ENCODE peak calls at places on chromosome 10, in eight cellular contexts. One of them, this sample, is unnamed.

GRCh38 chr10:77306666-77307065 is 330.9 kb downstream of the KCNMA1 start:
- DNase-seq in osteocyte: no peak
- DNase-seq in endothelial cell: no peak
- DNase-seq in activated CD8-positive, alpha-beta memory T cell treated with anti-CD3 and anti-CD28 coated beads, Interleukin-2, amount 50 U/mL, for 48 hours: no peak
- DNase-seq in adrenal gland: no peak
- DNase-seq in GM23248: no peak
- DNase-seq in transverse colon: no peak
- DNase-seq in fibroblast of the aortic adventitia: no peak
- DNase-seq in this sample: no peak

GRCh38 chr10:64112697-64113367 is 591.6 kb downstream of the REEP3 start:
- DNase-seq in osteocyte: no peak
- DNase-seq in endothelial cell: no peak
- DNase-seq in activated CD8-positive, alpha-beta memory T cell treated with anti-CD3 and anti-CD28 coated beads, Interleukin-2, amount 50 U/mL, for 48 hours: no peak
- DNase-seq in adrenal gland: no peak
- DNase-seq in GM23248: no peak
- DNase-seq in transverse colon: no peak
- DNase-seq in fibroblast of the aortic adventitia: no peak
- DNase-seq in this sample: no peak

GRCh38 chr10:54909165-54909564 is 108.1 kb upstream of the PCDH15 start:
- DNase-seq in osteocyte: no peak
- DNase-seq in endothelial cell: no peak
- DNase-seq in activated CD8-positive, alpha-beta memory T cell treated with anti-CD3 and anti-CD28 coated beads, Interleukin-2, amount 50 U/mL, for 48 hours: no peak
- DNase-seq in adrenal gland: no peak
- DNase-seq in GM23248: no peak
- DNase-seq in transverse colon: no peak
- DNase-seq in fibroblast of the aortic adventitia: no peak
- DNase-seq in this sample: no peak

GRCh38 chr10:132101529-132101928 is 35.8 kb downstream of the JAKMIP3 start:
- DNase-seq in osteocyte: peak
- DNase-seq in endothelial cell: peak
- DNase-seq in activated CD8-positive, alpha-beta memory T cell treated with anti-CD3 and anti-CD28 coated beads, Interleukin-2, amount 50 U/mL, for 48 hours: peak
- DNase-seq in adrenal gland: no peak
- DNase-seq in GM23248: no peak
- DNase-seq in transverse colon: no peak
- DNase-seq in fibroblast of the aortic adventitia: no peak
- DNase-seq in this sample: no peak

GRCh38 chr10:68560201-68560915 is at the start of gene TET1:
- DNase-seq in osteocyte: peak
- DNase-seq in endothelial cell: peak
- DNase-seq in activated CD8-positive, alpha-beta memory T cell treated with anti-CD3 and anti-CD28 coated beads, Interleukin-2, amount 50 U/mL, for 48 hours: peak
- DNase-seq in adrenal gland: peak
- DNase-seq in GM23248: peak
- DNase-seq in transverse colon: peak
- DNase-seq in fibroblast of the aortic adventitia: peak
- DNase-seq in this sample: peak

GRCh38 chr10:110181451-110181850 is 26.0 kb upstream of the MXI1 start:
- DNase-seq in osteocyte: peak
- DNase-seq in endothelial cell: no peak
- DNase-seq in activated CD8-positive, alpha-beta memory T cell treated with anti-CD3 and anti-CD28 coated beads, Interleukin-2, amount 50 U/mL, for 48 hours: peak
- DNase-seq in adrenal gland: no peak
- DNase-seq in GM23248: no peak
- DNase-seq in transverse colon: no peak
- DNase-seq in fibroblast of the aortic adventitia: no peak
- DNase-seq in this sample: no peak

GRCh38 chr10:126638542-126638941 is 32.0 kb downstream of the C10orf90 start:
- DNase-seq in osteocyte: no peak
- DNase-seq in endothelial cell: no peak
- DNase-seq in activated CD8-positive, alpha-beta memory T cell treated with anti-CD3 and anti-CD28 coated beads, Interleukin-2, amount 50 U/mL, for 48 hours: no peak
- DNase-seq in adrenal gland: no peak
- DNase-seq in GM23248: no peak
- DNase-seq in transverse colon: no peak
- DNase-seq in fibroblast of the aortic adventitia: no peak
- DNase-seq in this sample: no peak

GRCh38 chr10:96512997-96513685 is 585 bp downstream of the TLL2 start:
- DNase-seq in osteocyte: no peak
- DNase-seq in endothelial cell: no peak
- DNase-seq in activated CD8-positive, alpha-beta memory T cell treated with anti-CD3 and anti-CD28 coated beads, Interleukin-2, amount 50 U/mL, for 48 hours: no peak
- DNase-seq in adrenal gland: no peak
- DNase-seq in GM23248: peak
- DNase-seq in transverse colon: no peak
- DNase-seq in fibroblast of the aortic adventitia: peak
- DNase-seq in this sample: no peak

GRCh38 chr10:94174838-94175237 is 181.1 kb downstream of the PLCE1 start:
- DNase-seq in osteocyte: no peak
- DNase-seq in endothelial cell: no peak
- DNase-seq in activated CD8-positive, alpha-beta memory T cell treated with anti-CD3 and anti-CD28 coated beads, Interleukin-2, amount 50 U/mL, for 48 hours: no peak
- DNase-seq in adrenal gland: no peak
- DNase-seq in GM23248: no peak
- DNase-seq in transverse colon: no peak
- DNase-seq in fibroblast of the aortic adventitia: no peak
- DNase-seq in this sample: no peak

GRCh38 chr10:10589540-10589939 is 428.1 kb upstream of the CELF2 start:
- DNase-seq in osteocyte: no peak
- DNase-seq in endothelial cell: no peak
- DNase-seq in activated CD8-positive, alpha-beta memory T cell treated with anti-CD3 and anti-CD28 coated beads, Interleukin-2, amount 50 U/mL, for 48 hours: no peak
- DNase-seq in adrenal gland: peak
- DNase-seq in GM23248: peak
- DNase-seq in transverse colon: no peak
- DNase-seq in fibroblast of the aortic adventitia: peak
- DNase-seq in this sample: no peak

GRCh38 chr10:132574783-132575319 is 37.3 kb downstream of the INPP5A start:
- DNase-seq in osteocyte: no peak
- DNase-seq in endothelial cell: no peak
- DNase-seq in activated CD8-positive, alpha-beta memory T cell treated with anti-CD3 and anti-CD28 coated beads, Interleukin-2, amount 50 U/mL, for 48 hours: no peak
- DNase-seq in adrenal gland: no peak
- DNase-seq in GM23248: no peak
- DNase-seq in transverse colon: no peak
- DNase-seq in fibroblast of the aortic adventitia: no peak
- DNase-seq in this sample: no peak

GRCh38 chr10:6045600-6046457 is 16.3 kb downstream of the IL2RA start:
- DNase-seq in osteocyte: peak
- DNase-seq in endothelial cell: no peak
- DNase-seq in activated CD8-positive, alpha-beta memory T cell treated with anti-CD3 and anti-CD28 coated beads, Interleukin-2, amount 50 U/mL, for 48 hours: peak
- DNase-seq in adrenal gland: no peak
- DNase-seq in GM23248: no peak
- DNase-seq in transverse colon: no peak
- DNase-seq in fibroblast of the aortic adventitia: no peak
- DNase-seq in this sample: no peak

GRCh38 chr10:80487791-80488538 is 33.9 kb downstream of the TSPAN14 start:
- DNase-seq in osteocyte: no peak
- DNase-seq in endothelial cell: no peak
- DNase-seq in activated CD8-positive, alpha-beta memory T cell treated with anti-CD3 and anti-CD28 coated beads, Interleukin-2, amount 50 U/mL, for 48 hours: peak
- DNase-seq in adrenal gland: peak
- DNase-seq in GM23248: no peak
- DNase-seq in transverse colon: peak
- DNase-seq in fibroblast of the aortic adventitia: no peak
- DNase-seq in this sample: peak

GRCh38 chr10:110725809-110726641 is 81.9 kb downstream of the RBM20 start:
- DNase-seq in osteocyte: no peak
- DNase-seq in endothelial cell: no peak
- DNase-seq in activated CD8-positive, alpha-beta memory T cell treated with anti-CD3 and anti-CD28 coated beads, Interleukin-2, amount 50 U/mL, for 48 hours: no peak
- DNase-seq in adrenal gland: no peak
- DNase-seq in GM23248: peak
- DNase-seq in transverse colon: no peak
- DNase-seq in fibroblast of the aortic adventitia: no peak
- DNase-seq in this sample: no peak

GRCh38 chr10:50917486-50917885 is 32.1 kb upstream of the A1CF start:
- DNase-seq in osteocyte: no peak
- DNase-seq in endothelial cell: no peak
- DNase-seq in activated CD8-positive, alpha-beta memory T cell treated with anti-CD3 and anti-CD28 coated beads, Interleukin-2, amount 50 U/mL, for 48 hours: no peak
- DNase-seq in adrenal gland: peak
- DNase-seq in GM23248: peak
- DNase-seq in transverse colon: no peak
- DNase-seq in fibroblast of the aortic adventitia: peak
- DNase-seq in this sample: no peak

GRCh38 chr10:124696446-124697392 is 47.5 kb downstream of the FAM53B start:
- DNase-seq in osteocyte: no peak
- DNase-seq in endothelial cell: no peak
- DNase-seq in activated CD8-positive, alpha-beta memory T cell treated with anti-CD3 and anti-CD28 coated beads, Interleukin-2, amount 50 U/mL, for 48 hours: no peak
- DNase-seq in adrenal gland: no peak
- DNase-seq in GM23248: no peak
- DNase-seq in transverse colon: no peak
- DNase-seq in fibroblast of the aortic adventitia: no peak
- DNase-seq in this sample: no peak

This sample was measured in midbrain.